ENCODE peak calls at places on chromosomes 3 and 15, in eight cellular contexts. K, C, T, M, D, S, H and E are unnamed samples.

GRCh38 chr3:181735921-181736320 is 24.2 kb downstream of the SOX2 start:
- DNase-seq in D (no peak), H (no peak), S (no peak), M (no peak), C (no peak), K (no peak), T (no peak), E (no peak)

GRCh38 chr15:99126930-99127329 is 22.1 kb downstream of the SYNM start:
- DNase-seq in S (no peak), C (no peak), K (no peak), M (no peak), H (no peak), D (no peak), T (no peak), E (no peak)

GRCh38 chr3:14279706-14280061 is 101.1 kb downstream of the LSM3 start:
- DNase-seq in M (no peak), S (no peak), D (no peak), H (no peak), T (no peak), K (no peak), C (no peak), E (no peak)

GRCh38 chr3:34843479-34843870 is 795.9 kb upstream of the ARPP21 start:
- DNase-seq in H (no peak), T (no peak), S (peak; percentile 30), C (no peak), K (no peak), M (no peak), D (no peak), E (no peak)

GRCh38 chr3:132804498-132804897 is 82.3 kb upstream of the NPHP3 start:
- DNase-seq in D (no peak), C (no peak), K (no peak), T (no peak), H (peak; percentile 30), S (peak; percentile 71), M (no peak), E (no peak)

GRCh38 chr3:66098436-66098835 is 59.7 kb upstream of the MAGI1 start:
- DNase-seq in M (no peak), D (peak; percentile 4), K (no peak), T (no peak), S (peak; percentile 84), H (peak; percentile 76), C (no peak), E (no peak)

GRCh38 chr3:156611870-156612494 is 57.1 kb upstream of the SSR3 start:
- DNase-seq in S (no peak), M (no peak), H (no peak), K (no peak), T (no peak), D (no peak), C (no peak), E (no peak)

GRCh38 chr3:124997303-124998246 is 58.2 kb downstream of the HEG1 start:
- DNase-seq in C (no peak), M (no peak), T (no peak), K (no peak), S (no peak), H (no peak), D (no peak), E (no peak)

GRCh38 chr3:13346481-13347389 is 73.4 kb downstream of the NUP210 start:
- DNase-seq in K (peak; percentile 26), T (no peak), H (no peak), S (peak; percentile 36), D (peak; percentile 77), C (peak; percentile 22), M (no peak), E (no peak)

GRCh38 chr3:52315977-52316764 is at the start of gene DNAH1:
- DNase-seq in K (no peak), S (no peak), H (no peak), T (no peak), C (no peak), D (no peak), M (no peak), E (no peak)

GRCh38 chr15:60660290-60661051 is 181.5 kb upstream of the ICE2 start:
- DNase-seq in T (peak; percentile 17), S (peak; percentile 51), M (peak; percentile 19), C (peak; percentile 54), H (peak; percentile 85), D (peak; percentile 59), K (no peak), E (peak; percentile 40)

GRCh38 chr3:126664591-126665214 is 9.8 kb upstream of the TXNRD3 start:
- DNase-seq in K (no peak), D (peak; percentile 61), T (no peak), S (peak; percentile 23), C (no peak), M (no peak), H (peak; percentile 45), E (no peak)

GRCh38 chr3:15064299-15064834 is 748 bp downstream of the MRPS25 start:
- DNase-seq in M (no peak), D (no peak), K (no peak), H (peak; percentile 45), T (no peak), C (peak; percentile 68), S (peak; percentile 44), E (no peak)

GRCh38 chr3:129599607-129600006 is 6.9 kb downstream of the PLXND1 start:
- DNase-seq in S (peak; percentile 92), D (peak; percentile 52), C (peak; percentile 98), M (no peak), H (peak; percentile 69), T (no peak), K (peak; percentile 71), E (no peak)

GRCh38 chr3:32817561-32818430 is at the start of gene TRIM71:
- DNase-seq in T (no peak), D (no peak), M (no peak), S (no peak), H (no peak), K (no peak), C (peak; percentile 10), E (no peak)

GRCh38 chr3:162391301-162391700 is 894.7 kb downstream of the OTOL1 start:
- DNase-seq in D (no peak), K (no peak), C (peak; percentile 9), T (peak; percentile 15), M (peak; percentile 40), H (peak; percentile 22), S (peak; percentile 69), E (no peak)

GRCh38 chr3:157529085-157529484 is 25.9 kb upstream of the VEPH1 start:
- DNase-seq in S (no peak), D (no peak), K (no peak), H (no peak), M (no peak), T (no peak), C (no peak), E (no peak)

GRCh38 chr3:188749010-188749617 is 422.7 kb upstream of the TPRG1 start:
- DNase-seq in K (no peak), H (no peak), D (peak; percentile 53), T (no peak), M (no peak), S (no peak), C (peak; percentile 50), E (no peak)

GRCh38 chr3:123791417-123791816 is 92.7 kb downstream of the MYLK start:
- DNase-seq in D (peak; percentile 43), S (peak; percentile 68), H (peak; percentile 44), T (peak; percentile 92), C (peak; percentile 86), M (no peak), K (no peak), E (no peak)

GRCh38 chr3:66404903-66405700 is 95.7 kb downstream of the LRIG1 start:
- DNase-seq in T (no peak), S (no peak), D (no peak), M (no peak), H (no peak), C (no peak), K (no peak), E (no peak)

GRCh38 chr3:49868951-49869454 is 703 bp downstream of the CAMKV start:
- DNase-seq in K (no peak), T (no peak), S (no peak), D (no peak), H (no peak), C (no peak), M (no peak), E (no peak)

GRCh38 chr3:31486865-31487533 is 45.7 kb upstream of the STT3B start:
- DNase-seq in H (no peak), M (no peak), T (no peak), C (no peak), D (no peak), K (no peak), S (no peak), E (no peak)